ENCODE peak calls at places on chromosomes 7 and 10, in five cellular contexts. D is A549, H is GM12878, Q is SK-N-SH, J is K562. T is an unnamed sample.

GRCh38 chr10:72588266-72588665 is 37.6 kb downstream of the MICU1 start:
- DNase-seq in H (no peak), J (no peak), Q (no peak), D (no peak), T (no peak)

GRCh38 chr10:35685402-35685801 is 43.3 kb upstream of the FZD8 start:
- DNase-seq in Q (no peak), J (no peak), H (no peak), D (peak; percentile 13), T (no peak)

GRCh38 chr7:134836447-134836846 is 57.0 kb downstream of the CALD1 start:
- DNase-seq in J (peak; percentile 12), Q (no peak), D (no peak), H (no peak), T (peak; percentile 75)

GRCh38 chr7:7438851-7439250 is 96.8 kb downstream of the COL28A1 start:
- DNase-seq in Q (no peak), D (peak; percentile 78), H (no peak), J (no peak), T (peak; percentile 99)

GRCh38 chr10:129963076-129963830 is 821 bp downstream of the EBF3 start:
- DNase-seq in J (no peak), H (no peak), Q (peak; percentile 64), D (no peak), T (peak; percentile 40)

GRCh38 chr10:124722812-124723783 is 21.1 kb downstream of the FAM53B start:
- DNase-seq in H (peak; percentile 88), D (no peak), Q (no peak), J (peak; percentile 26), T (no peak)

GRCh38 chr10:131901181-131901829 is 497 bp downstream of the PPP2R2D start:
- DNase-seq in J (peak; percentile 43), H (no peak), D (peak; percentile 28), Q (peak; percentile 71), T (peak; percentile 4)

GRCh38 chr7:27107391-27107900 is 5.0 kb upstream of the HOXA2 start:
- DNase-seq in J (no peak), D (no peak), H (no peak), Q (no peak), T (peak; percentile 86)

GRCh38 chr10:90921906-90922305 is 1.0 kb upstream of the ANKRD1 start:
- DNase-seq in H (no peak), J (no peak), D (no peak), Q (no peak), T (no peak)

GRCh38 chr7:93938293-93938692 is 16.8 kb downstream of the GNG11 start:
- DNase-seq in Q (no peak), J (no peak), D (no peak), H (no peak), T (no peak)

GRCh38 chr10:123287594-123288247 is 133.5 kb downstream of the BUB3 start:
- DNase-seq in Q (peak; percentile 79), H (no peak), D (peak; percentile 47), J (no peak), T (peak; percentile 2)

GRCh38 chr10:90306187-90306586 is 551.7 kb downstream of the HTR7 start:
- DNase-seq in D (no peak), Q (no peak), H (no peak), J (no peak), T (peak; percentile 94)

GRCh38 chr7:44216521-44217030 is 15.8 kb downstream of the YKT6 start:
- DNase-seq in H (no peak), D (no peak), J (no peak), Q (peak; percentile 56), T (no peak)

GRCh38 chr10:103281753-103282152 is 4.8 kb downstream of the INA start:
- DNase-seq in D (no peak), Q (peak; percentile 45), H (no peak), J (peak; percentile 27), T (peak; percentile 43)

GRCh38 chr10:29736325-29737208 is 101.8 kb upstream of the SVIL start:
- DNase-seq in D (peak; percentile 81), Q (peak; percentile 87), J (no peak), H (no peak), T (peak; percentile 55)

GRCh38 chr7:40267583-40267982 is 132.8 kb downstream of the SUGCT start:
- DNase-seq in D (no peak), H (no peak), J (no peak), Q (no peak), T (no peak)

GRCh38 chr7:87148332-87148955 is 3.8 kb upstream of the DMTF1 start:
- DNase-seq in H (no peak), Q (peak; percentile 50), J (peak; percentile 60), D (peak; percentile 7), T (peak; percentile 26)

GRCh38 chr7:150379590-150380379 is 655 bp downstream of the ZNF775 start:
- DNase-seq in Q (peak; percentile 72), J (peak; percentile 77), D (peak; percentile 48), H (no peak), T (no peak)

GRCh38 chr10:131684976-131685375 is 215.8 kb upstream of the PPP2R2D start:
- DNase-seq in D (no peak), Q (no peak), J (no peak), H (no peak), T (no peak)

GRCh38 chr7:1255817-1256340 is 23.2 kb downstream of the UNCX start:
- DNase-seq in D (no peak), H (no peak), J (no peak), Q (no peak), T (no peak)

GRCh38 chr7:12961910-12962309 is 274.5 kb downstream of the ARL4A start:
- DNase-seq in Q (no peak), J (peak; percentile 87), H (no peak), D (no peak), T (no peak)

GRCh38 chr7:103915958-103916357 is 73.5 kb downstream of the RELN start:
- DNase-seq in H (no peak), J (peak; percentile 90), Q (no peak), D (no peak), T (peak; percentile 74)

DNA sequence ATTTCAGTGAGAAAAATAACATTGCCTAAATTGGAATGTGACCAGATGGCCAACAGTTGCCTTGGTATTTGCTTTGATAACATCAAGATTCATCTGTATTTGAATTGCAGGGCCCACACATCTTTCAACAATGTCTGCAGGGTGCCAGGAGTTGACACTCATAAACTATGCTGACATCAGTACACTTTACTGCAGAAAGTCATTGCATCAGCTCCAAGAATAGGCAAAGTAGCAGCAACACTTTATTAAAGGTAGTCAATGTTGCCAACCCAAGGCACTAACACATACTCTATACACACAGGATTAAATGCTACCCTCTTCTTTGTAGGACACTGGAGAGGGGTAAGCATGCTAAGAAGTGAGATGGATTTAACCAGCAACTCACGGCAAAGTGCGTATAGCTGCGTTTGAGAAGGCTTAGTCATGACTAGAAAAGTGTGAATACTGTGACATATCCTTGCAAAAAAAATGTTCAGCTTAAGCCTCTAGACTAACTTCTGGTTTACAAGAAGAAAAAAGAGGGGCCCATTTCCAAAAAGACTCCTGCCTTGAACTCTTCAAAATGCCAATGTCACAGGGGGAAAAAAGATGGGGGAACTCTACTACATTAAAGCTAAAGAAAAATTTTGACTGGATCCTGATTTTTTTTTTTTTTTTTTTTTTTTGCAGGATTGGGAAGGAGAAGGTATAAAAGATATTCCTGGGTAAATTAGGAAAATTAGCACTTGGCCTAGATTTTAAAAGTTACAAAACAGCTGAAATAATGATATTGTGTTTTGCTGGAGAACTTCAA is 2.2 kb downstream of the BBIP1 start:
- DNase-seq in H (no peak), J (no peak), Q (no peak), D (no peak), T (peak; percentile 87)
- TF ChIP-seq RCOR1 in H (no peak), J (no peak), Q (peak; percentile 73), D (no peak), T (no peak)

GRCh38 chr7:13991791-13992620 is 2.5 kb upstream of the ETV1 start:
- DNase-seq in D (no peak), Q (no peak), J (peak; percentile 55), H (no peak), T (no peak)
- TF ChIP-seq RCOR1 in D (no peak), Q (no peak), J (no peak), H (no peak), T (no peak)

GRCh38 chr10:61869772-61870520 is 31.6 kb upstream of the ARID5B start:
- DNase-seq in D (no peak), Q (no peak), J (no peak), H (no peak), T (peak; percentile 73)
- TF ChIP-seq RCOR1 in D (no peak), Q (no peak), J (no peak), H (no peak), T (no peak)

DNA sequence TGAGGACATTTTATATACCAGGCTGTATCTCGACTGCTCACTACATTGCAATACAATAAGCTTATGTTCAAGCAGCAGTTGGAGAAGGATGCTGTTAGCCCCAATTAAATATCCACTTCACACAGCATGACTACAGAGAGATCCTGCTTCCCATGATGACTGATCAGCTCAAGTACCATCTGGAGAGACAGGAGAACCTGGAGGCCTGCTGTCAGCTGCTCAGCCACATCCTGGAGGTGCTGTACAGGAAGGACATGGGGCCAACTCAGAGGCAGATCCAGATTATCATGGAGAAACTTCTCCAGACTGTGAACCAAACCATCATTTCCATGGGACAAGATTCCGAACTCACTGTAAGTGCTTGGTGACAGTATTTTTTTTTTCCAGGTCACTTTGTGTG is 22.5 kb downstream of the RNF133 start:
- DNase-seq in D (no peak), Q (no peak), J (no peak), H (no peak), T (no peak)
- TF ChIP-seq RCOR1 in D (no peak), Q (no peak), J (no peak), H (no peak), T (no peak)